ENCODE peak calls at places on chromosomes 1 and 21, in four cellular contexts. X, H, C and I are unnamed samples.

GRCh38 chr1:244104309-244105060 is 53.4 kb downstream of the ZBTB18 start:
- DNase-seq in X (peak; percentile 72), H (peak; percentile 78), C (no peak), I (peak; percentile 67)

GRCh38 chr1:209884665-209885117 is 53.3 kb upstream of the SYT14 start:
- DNase-seq in X (peak; percentile 99), H (peak; percentile 100), C (no peak), I (peak; percentile 97)

GRCh38 chr1:51679435-51679834 is 62.5 kb downstream of the OSBPL9 start:
- DNase-seq in X (no peak), H (peak; percentile 69), C (no peak), I (no peak)

GRCh38 chr1:171898956-171899355 is 57.7 kb downstream of the DNM3 start:
- DNase-seq in X (peak; percentile 53), H (no peak), C (no peak), I (no peak)

GRCh38 chr1:55443175-55443933 is 228.2 kb upstream of the USP24 start:
- DNase-seq in X (peak; percentile 100), H (peak; percentile 100), C (peak; percentile 88), I (peak; percentile 92)

GRCh38 chr1:199780091-199780490 is 247.4 kb upstream of the NR5A2 start:
- DNase-seq in X (no peak), H (no peak), C (no peak), I (no peak)

GRCh38 chr1:39297534-39297933 is 93.0 kb downstream of the MACF1 start:
- DNase-seq in X (peak; percentile 47), H (no peak), C (no peak), I (no peak)

GRCh38 chr1:19754482-19754881 is 45.2 kb downstream of the TMCO4 start:
- DNase-seq in X (no peak), H (no peak), C (no peak), I (no peak)

GRCh38 chr1:59361766-59362165 is 64.9 kb downstream of the FGGY start:
- DNase-seq in X (no peak), H (peak; percentile 81), C (no peak), I (no peak)

GRCh38 chr1:3778590-3779264 is 6.2 kb downstream of the SMIM1 start:
- DNase-seq in X (no peak), H (no peak), C (no peak), I (no peak)

GRCh38 chr1:201741763-201742342 is 87.1 kb upstream of the IPO9 start:
- DNase-seq in X (no peak), H (no peak), C (no peak), I (no peak)

GRCh38 chr1:154608522-154609294 is 722 bp upstream of the ADAR start:
- DNase-seq in X (peak; percentile 61), H (peak; percentile 59), C (peak; percentile 70), I (no peak)

GRCh38 chr1:27233677-27234053 is 767 bp upstream of the WDTC1 start:
- DNase-seq in X (no peak), H (no peak), C (no peak), I (no peak)

GRCh38 chr1:210736681-210737080 is 397.3 kb downstream of the KCNH1 start:
- DNase-seq in X (no peak), H (no peak), C (no peak), I (no peak)

GRCh38 chr1:192609110-192610079 is 26.6 kb upstream of the RGS13 start:
- DNase-seq in X (no peak), H (no peak), C (peak; percentile 55), I (no peak)

GRCh38 chr1:8207202-8207601 is 110.7 kb upstream of the SLC45A1 start:
- DNase-seq in X (no peak), H (no peak), C (no peak), I (no peak)

GRCh38 chr1:167502719-167503452 is 15.4 kb downstream of the CD247 start:
- DNase-seq in X (no peak), H (no peak), C (no peak), I (no peak)

GRCh38 chr21:44357064-44357837 is 3.8 kb downstream of the TRPM2 start:
- DNase-seq in X (no peak), H (no peak), C (peak; percentile 28), I (no peak)

GRCh38 chr1:29197590-29197924 is 15.9 kb upstream of the SRSF4 start:
- DNase-seq in X (peak; percentile 53), H (peak; percentile 46), C (no peak), I (no peak)

GRCh38 chr1:150061632-150062101 is 5.9 kb upstream of the VPS45 start:
- DNase-seq in X (peak; percentile 97), H (peak; percentile 90), C (no peak), I (peak; percentile 82)

GRCh38 chr21:43927591-43928229 is 62.7 kb downstream of the AGPAT3 start:
- DNase-seq in X (no peak), H (no peak), C (no peak), I (no peak)

GRCh38 chr1:84726593-84727275 is 36.5 kb upstream of the SSX2IP start:
- DNase-seq in X (peak; percentile 56), H (peak; percentile 33), C (no peak), I (no peak)

GRCh38 chr1:109267743-109268300 is 15.1 kb downstream of the PSRC1 start:
- DNase-seq in X (no peak), H (no peak), C (no peak), I (no peak)

GRCh38 chr21:33968998-33969353 is 53.4 kb upstream of the ATP5PO start:
- DNase-seq in X (no peak), H (peak; percentile 47), C (no peak), I (no peak)

GRCh38 chr1:175725684-175726083 is 17.7 kb downstream of the TNR start:
- DNase-seq in X (peak; percentile 20), H (peak; percentile 26), C (no peak), I (no peak)

GRCh38 chr1:10835423-10836421 is 39.3 kb upstream of the CASZ1 start:
- DNase-seq in X (peak; percentile 32), H (peak; percentile 5), C (peak; percentile 63), I (no peak)

GRCh38 chr1:116066868-116067563 is 44.2 kb upstream of the MAB21L3 start:
- DNase-seq in X (peak; percentile 96), H (peak; percentile 84), C (no peak), I (peak; percentile 21)

GRCh38 chr1:96334236-96334557 is 387.4 kb upstream of the PTBP2 start:
- DNase-seq in X (no peak), H (no peak), C (no peak), I (no peak)

GRCh38 chr1:23394664-23395063 is 25.0 kb upstream of the ZNF436 start:
- DNase-seq in X (peak; percentile 73), H (peak; percentile 67), C (peak; percentile 92), I (peak; percentile 42)
- H3K4me3 ChIP-seq in X (peak overlapping the region; percentile 25), H (no peak overlapping the region), C (no peak overlapping the region), I (no peak overlapping the region)

GRCh38 chr1:45067806-45068205 is 55.8 kb downstream of the UROD start:
- DNase-seq in X (no peak), H (no peak), C (no peak), I (no peak)

DNA sequence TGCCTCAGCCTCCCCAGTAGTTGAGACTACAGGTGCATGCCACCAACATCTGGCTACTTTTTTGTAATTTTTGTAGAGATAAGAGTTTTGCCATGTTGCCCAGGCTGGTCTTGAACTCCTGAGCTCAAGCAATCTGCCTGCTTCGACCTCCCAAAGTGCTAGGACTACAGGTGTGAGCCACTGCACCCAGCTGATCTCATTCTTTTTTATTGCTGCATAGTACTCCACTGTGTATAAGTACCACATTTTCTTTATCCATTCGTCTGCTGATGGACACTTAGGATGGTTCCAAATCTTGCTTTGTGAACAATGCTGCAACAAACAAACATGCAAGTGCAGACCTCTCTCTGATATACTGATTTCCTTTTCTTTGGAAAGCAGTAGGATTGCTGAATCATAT is 59.5 kb downstream of the UROD start:
- DNase-seq in X (no peak), H (no peak), C (no peak), I (no peak)
- H3K4me3 ChIP-seq in X (no peak overlapping the region), H (no peak overlapping the region), C (no peak overlapping the region), I (no peak overlapping the region)

DNA sequence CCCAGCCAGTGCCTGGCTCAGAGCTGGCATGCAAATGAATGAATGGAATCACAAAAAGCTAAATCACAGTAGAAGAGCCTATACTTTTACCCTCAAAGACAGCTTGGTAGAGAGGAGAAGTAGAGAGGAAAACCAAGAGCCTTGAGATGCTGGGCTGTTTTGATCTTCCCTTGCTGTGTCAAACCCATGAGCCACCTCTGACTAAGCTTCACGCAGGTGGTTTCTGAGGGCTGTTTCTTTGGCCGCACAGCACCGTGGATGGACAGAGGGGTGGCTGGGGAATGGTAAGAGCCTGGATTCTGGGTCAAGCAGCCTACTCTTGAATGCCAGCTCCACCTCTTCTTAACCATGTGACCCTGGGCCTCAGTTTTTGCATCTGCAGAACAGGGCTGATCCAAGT is 18.6 kb downstream of the ABCG1 start:
- DNase-seq in X (no peak), H (no peak), C (no peak), I (no peak)
- H3K4me3 ChIP-seq in X (no peak overlapping the region), H (no peak overlapping the region), C (no peak overlapping the region), I (no peak overlapping the region)

GRCh38 chr1:240258910-240259309 is 167.2 kb downstream of the FMN2 start:
- DNase-seq in X (peak; percentile 51), H (peak; percentile 83), C (no peak), I (peak; percentile 77)
- H3K4me3 ChIP-seq in X (no peak overlapping the region), H (no peak overlapping the region), C (no peak overlapping the region), I (no peak overlapping the region)

GRCh38 chr1:158328424-158328823 is 2.9 kb downstream of the CD1B start:
- DNase-seq in X (no peak), H (no peak), C (no peak), I (no peak)
- H3K4me3 ChIP-seq in X (no peak overlapping the region), H (no peak overlapping the region), C (no peak overlapping the region), I (no peak overlapping the region)

DNA sequence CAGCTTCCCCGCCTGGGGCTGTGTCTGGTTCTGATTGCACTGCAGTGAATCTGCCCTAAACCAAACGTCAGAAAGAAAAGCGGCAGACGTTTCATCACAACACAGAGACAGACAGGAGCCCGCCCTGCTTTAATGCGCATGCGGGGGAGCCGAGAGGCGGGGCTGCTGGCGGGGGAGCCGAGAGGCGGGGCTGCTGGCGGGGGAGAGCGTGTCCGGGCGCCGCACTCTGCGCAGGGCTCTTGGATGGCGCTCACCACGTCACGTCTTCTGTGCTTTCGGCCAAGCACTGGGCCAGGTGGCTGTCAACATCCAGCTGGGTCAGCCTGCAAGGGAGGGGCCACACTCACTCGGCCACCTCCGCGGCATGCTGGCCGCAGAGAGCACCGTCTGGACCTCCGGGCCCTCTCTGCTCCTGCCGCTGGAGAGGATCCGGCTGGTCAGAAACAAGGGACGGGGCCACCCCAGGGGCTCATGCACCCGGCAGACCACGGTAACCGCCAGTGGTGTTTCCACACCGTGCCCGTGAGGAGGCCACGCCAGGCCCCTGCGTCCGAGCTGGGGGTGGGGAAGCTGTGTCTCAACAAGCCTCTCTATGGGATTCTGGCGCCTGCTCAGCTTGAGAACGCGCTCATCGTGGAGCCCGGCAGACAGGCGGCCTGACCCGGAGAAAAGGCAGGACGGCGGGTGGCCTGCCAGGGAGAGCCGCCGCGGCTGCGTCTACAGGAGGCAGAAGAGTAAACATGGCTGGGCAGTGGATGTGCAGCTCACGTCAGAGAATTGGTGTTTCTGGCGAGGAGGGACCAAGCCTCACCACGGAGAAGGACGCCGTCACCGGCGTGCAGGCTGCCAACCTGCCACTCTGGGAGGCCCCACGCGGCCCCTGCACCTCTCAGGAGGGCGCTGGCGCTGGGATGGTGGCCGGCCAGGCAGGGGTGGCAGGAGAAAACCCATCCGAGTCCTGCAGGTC is 4.8 kb downstream of the FAAP20 start:
- DNase-seq in X (peak; percentile 96), H (peak; percentile 98), C (peak; percentile 98), I (no peak)
- H3K4me3 ChIP-seq in X (peak overlapping the region; percentile 63), H (peak overlapping the region; percentile 64), C (peak overlapping the region; percentile 33), I (peak overlapping the region; percentile 62)